ENCODE peak calls at places on chromosomes 13 and 19, in seven cellular contexts. M is pancreas, Y is right lobe of liver, P is vagina, G is astrocyte of the cerebellum, K is cardiac muscle cell, J is fibroblast of the aortic adventitia. N is an unnamed sample.

GRCh38 chr19:3272952-3273351 is 48.5 kb downstream of the CELF5 start:
- DNase-seq in Y (no peak), G (no peak), M (no peak), P (no peak), K (no peak), J (no peak), N (no peak)

GRCh38 chr19:3034845-3035541 is 5.9 kb upstream of the TLE2 start:
- DNase-seq in J (peak), P (no peak), K (peak), G (peak), Y (no peak), M (no peak), N (no peak)

GRCh38 chr13:109271991-109272454 is 514.4 kb downstream of the IRS2 start:
- DNase-seq in K (no peak), Y (no peak), J (no peak), G (no peak), M (no peak), P (no peak), N (no peak)

GRCh38 chr19:43675269-43675879 is 5.4 kb upstream of the PLAUR start:
- DNase-seq in G (no peak), K (peak), P (no peak), Y (no peak), M (no peak), J (peak), N (no peak)

GRCh38 chr19:49151339-49152217 is 3.6 kb downstream of the HRC start:
- DNase-seq in Y (peak), M (peak), K (peak), P (no peak), J (peak), G (no peak), N (no peak)

GRCh38 chr13:23469901-23470525 is 36.5 kb upstream of the SACS start:
- DNase-seq in M (no peak), J (peak), P (no peak), G (no peak), K (no peak), Y (no peak), N (peak)

GRCh38 chr19:6772866-6773322 is 386 bp downstream of the VAV1 start:
- DNase-seq in J (no peak), P (no peak), G (no peak), Y (peak), M (no peak), K (no peak), N (no peak)

GRCh38 chr19:40781140-40781539 is 3.1 kb downstream of the RAB4B start:
- DNase-seq in Y (no peak), K (no peak), M (no peak), G (no peak), P (no peak), J (no peak), N (no peak)

GRCh38 chr13:26979334-26979733 is 192.3 kb downstream of the USP12 start:
- DNase-seq in K (no peak), M (no peak), P (no peak), G (no peak), J (no peak), Y (no peak), N (no peak)

GRCh38 chr19:11194657-11195056 is 2.7 kb downstream of the KANK2 start:
- DNase-seq in M (peak), P (no peak), Y (no peak), K (peak), J (no peak), G (no peak), N (no peak)

GRCh38 chr19:55383279-55383788 is 758 bp downstream of the TMEM238 start:
- DNase-seq in P (no peak), G (no peak), K (no peak), Y (no peak), M (no peak), J (no peak), N (no peak)

GRCh38 chr13:106133025-106133424 is 402.4 kb downstream of the EFNB2 start:
- DNase-seq in P (no peak), J (peak), G (no peak), M (no peak), Y (no peak), K (peak), N (peak)

GRCh38 chr13:112911883-112912282 is 57.1 kb upstream of the MCF2L start:
- DNase-seq in K (no peak), G (no peak), J (no peak), Y (no peak), M (no peak), P (no peak), N (no peak)

GRCh38 chr19:46784262-46785053 is 3.9 kb downstream of the SLC1A5 start:
- DNase-seq in K (peak), M (peak), G (no peak), J (peak), Y (peak), P (peak), N (peak)
- TF ChIP-seq CTCF in K (peak), M (no peak), G (peak), J (peak), Y (peak), P (no peak), N (peak)

DNA sequence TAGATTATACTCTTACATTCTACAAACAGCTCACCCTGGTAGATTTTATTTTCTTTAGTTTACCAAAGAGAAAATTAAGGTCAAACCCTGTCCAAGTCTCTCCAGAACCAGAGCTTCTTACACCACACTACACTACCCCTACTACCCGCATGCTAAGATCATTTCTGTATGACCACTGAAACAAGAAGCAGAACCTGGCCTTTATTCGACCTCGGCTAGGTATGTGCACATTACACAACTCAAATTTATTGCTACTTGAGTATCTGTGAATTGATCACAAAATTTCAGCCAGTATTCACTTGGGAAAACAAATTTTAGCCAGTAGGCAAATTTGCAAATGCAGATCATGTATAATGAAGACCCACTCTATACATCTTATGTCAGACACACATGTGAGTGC is 2437.0 kb downstream of the PCDH9 start:
- DNase-seq in K (no peak), J (no peak), P (no peak), Y (no peak), M (no peak), G (no peak), N (no peak)
- H3K4me3 ChIP-seq in K (no peak), J (no peak), P (no peak), Y (no peak), M (no peak), G (no peak), N (no peak)

DNA sequence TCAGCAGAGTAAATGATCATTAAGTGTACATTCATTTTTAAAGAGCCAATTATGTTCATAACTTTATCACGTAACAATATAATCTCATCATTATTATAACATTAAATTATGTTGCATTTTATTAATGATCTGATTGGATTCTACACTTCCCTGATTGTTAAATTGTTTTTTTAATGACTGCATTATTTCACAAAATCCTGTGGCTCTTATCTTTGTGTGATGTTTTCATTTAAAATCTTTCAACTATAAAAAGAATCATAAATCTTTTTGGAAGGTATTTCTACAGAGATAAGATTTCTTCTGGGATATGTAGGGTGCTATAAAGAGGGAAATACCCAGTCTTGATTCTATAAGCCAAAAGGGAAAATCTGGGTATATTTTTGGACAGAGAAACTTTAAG is 101.7 kb downstream of the ZIC5 start:
- DNase-seq in M (no peak), J (no peak), Y (no peak), P (no peak), G (no peak), K (no peak), N (no peak)
- TF ChIP-seq CTCF in M (no peak), J (no peak), Y (no peak), P (no peak), G (no peak), K (no peak), N (no peak)

GRCh38 chr19:13053761-13054604 is 48.7 kb downstream of the LYL1 start:
- DNase-seq in K (peak), J (peak), M (peak), P (no peak), G (peak), Y (peak), N (peak)

GRCh38 chr19:13054605-13055212 is 47.9 kb downstream of the LYL1 start:
- DNase-seq in P (no peak), M (no peak), K (no peak), G (no peak), J (no peak), Y (no peak), N (no peak)

GRCh38 chr19:13051581-13052165 is 51.0 kb downstream of the LYL1 start:
- DNase-seq in P (no peak), M (no peak), G (no peak), K (peak), J (no peak), Y (no peak), N (no peak)

GRCh38 chr19:13052447-13053232 is 50.0 kb downstream of the LYL1 start:
- DNase-seq in G (no peak), M (no peak), Y (no peak), J (no peak), P (no peak), K (no peak), N (no peak)

GRCh38 chr19:13053238-13053637 is 49.4 kb downstream of the LYL1 start:
- DNase-seq in K (peak), Y (no peak), G (no peak), J (peak), M (no peak), P (no peak), N (no peak)
- H3K4me3 ChIP-seq in K (no peak), Y (no peak), G (no peak), J (peak), M (no peak), P (no peak), N (no peak)

GRCh38 chr13:48506092-48506701 is 26.7 kb downstream of the RCBTB2 start:
- DNase-seq in J (no peak), K (no peak), P (no peak), Y (no peak), G (no peak), M (no peak), N (no peak)

GRCh38 chr13:48502601-48503319 is 30.1 kb downstream of the RCBTB2 start:
- DNase-seq in G (no peak), M (no peak), K (no peak), Y (no peak), P (no peak), J (no peak), N (no peak)

GRCh38 chr13:48505597-48506091 is 27.2 kb downstream of the RCBTB2 start:
- DNase-seq in P (no peak), Y (no peak), G (no peak), K (no peak), J (no peak), M (no peak), N (peak)

GRCh38 chr13:48507024-48507423 is 25.9 kb downstream of the RCBTB2 start:
- DNase-seq in K (no peak), J (no peak), Y (no peak), M (no peak), G (no peak), P (no peak), N (no peak)

GRCh38 chr13:48504606-48505369 is 28.1 kb downstream of the RCBTB2 start:
- DNase-seq in M (no peak), G (no peak), Y (no peak), J (no peak), K (no peak), P (no peak), N (no peak)
- TF ChIP-seq CTCF in M (no peak), G (no peak), Y (no peak), J (no peak), K (no peak), P (no peak), N (no peak)

GRCh38 chr19:18593367-18594095 is 4.9 kb downstream of the REX1BD start:
- DNase-seq in G (no peak), J (no peak), Y (no peak), K (no peak), P (no peak), M (peak), N (no peak)
- H3K4me3 ChIP-seq in G (no peak), J (no peak), Y (no peak), K (peak), P (peak), M (no peak), N (peak)

DNA sequence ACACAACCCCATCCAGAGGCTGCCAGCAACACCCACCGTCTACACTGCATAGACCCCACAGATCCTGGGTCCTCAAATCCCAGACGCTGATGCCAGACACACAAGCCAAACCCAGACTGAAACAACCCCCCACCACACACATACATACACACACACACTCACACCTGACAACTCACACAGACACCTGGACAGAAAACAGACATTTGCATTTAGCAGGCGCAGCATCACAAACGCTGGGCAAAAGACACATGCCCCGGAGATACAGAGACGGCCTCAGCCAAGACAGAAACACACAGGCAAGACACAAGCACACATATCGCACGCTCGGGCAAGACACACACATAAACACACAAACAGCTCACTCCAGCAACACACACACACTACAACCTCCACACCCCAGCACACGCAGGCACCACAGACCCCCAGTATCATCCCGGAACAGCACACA is 1.3 kb downstream of the BBC3 start:
- DNase-seq in Y (no peak), J (peak), K (no peak), M (no peak), P (no peak), G (no peak), N (no peak)
- TF ChIP-seq CTCF in Y (no peak), J (no peak), K (no peak), M (no peak), P (no peak), G (no peak), N (no peak)

GRCh38 chr19:17874423-17875135 is 2.8 kb downstream of the SLC5A5 start:
- DNase-seq in G (no peak), P (no peak), Y (no peak), K (no peak), J (no peak), M (no peak), N (no peak)
- H3K4me3 ChIP-seq in G (no peak), P (no peak), Y (no peak), K (no peak), J (no peak), M (no peak), N (no peak)

GRCh38 chr19:771332-771785 is 20.4 kb downstream of the MISP start:
- DNase-seq in G (no peak), K (peak), P (no peak), M (peak), Y (no peak), J (peak), N (no peak)
- TF ChIP-seq CTCF in G (peak), K (peak), P (no peak), M (no peak), Y (peak), J (peak), N (peak)

GRCh38 chr13:48434203-48434602 is 21.3 kb upstream of the LPAR6 start:
- DNase-seq in M (no peak), J (no peak), Y (no peak), K (no peak), G (no peak), P (no peak), N (no peak)
- H3K4me3 ChIP-seq in M (no peak), J (no peak), Y (no peak), K (no peak), G (no peak), P (no peak), N (no peak)